ENCODE peak calls at places on chromosomes 5 and 9, in seven cellular contexts. One of them, this sample, is unnamed.
A peak's percentile ranks its signal among the peaks of the same experiment; 100 is the strongest.

GRCh38 chr9:93470391-93470790 is 17.0 kb upstream of the FAM120AOS start:
- DNase-seq in NCI-H1436 treated with DMSO at 0.1 percent for 48 hours: no peak
- DNase-seq in BE2C: no peak
- DNase-seq in ecto neural progenitor cell: no peak
- DNase-seq in neuronal stem cell: no peak
- DNase-seq in GM12865: no peak
- DNase-seq in nephron progenitor cell: no peak
- DNase-seq in this sample: no peak

GRCh38 chr5:81241961-81242648 is 9.0 kb downstream of the CKMT2 start:
- DNase-seq in NCI-H1436 treated with DMSO at 0.1 percent for 48 hours: no peak
- DNase-seq in BE2C: no peak
- DNase-seq in ecto neural progenitor cell: no peak
- DNase-seq in neuronal stem cell: no peak
- DNase-seq in GM12865: peak; percentile 23
- DNase-seq in nephron progenitor cell: no peak
- DNase-seq in this sample: no peak

GRCh38 chr5:64749385-64749784 is 19.1 kb downstream of the SREK1IP1 start:
- DNase-seq in NCI-H1436 treated with DMSO at 0.1 percent for 48 hours: no peak
- DNase-seq in BE2C: no peak
- DNase-seq in ecto neural progenitor cell: no peak
- DNase-seq in neuronal stem cell: no peak
- DNase-seq in GM12865: no peak
- DNase-seq in nephron progenitor cell: no peak
- DNase-seq in this sample: no peak

GRCh38 chr9:37840560-37841194 is 40.1 kb downstream of the DCAF10 start:
- DNase-seq in NCI-H1436 treated with DMSO at 0.1 percent for 48 hours: no peak
- DNase-seq in BE2C: peak; percentile 66
- DNase-seq in ecto neural progenitor cell: no peak
- DNase-seq in neuronal stem cell: no peak
- DNase-seq in GM12865: no peak
- DNase-seq in nephron progenitor cell: no peak
- DNase-seq in this sample: no peak

GRCh38 chr5:23146183-23146582 is 293.0 kb upstream of the CDH12 start:
- DNase-seq in NCI-H1436 treated with DMSO at 0.1 percent for 48 hours: no peak
- DNase-seq in BE2C: no peak
- DNase-seq in ecto neural progenitor cell: no peak
- DNase-seq in neuronal stem cell: no peak
- DNase-seq in GM12865: no peak
- DNase-seq in nephron progenitor cell: no peak
- DNase-seq in this sample: no peak

GRCh38 chr5:123598028-123598689 is 86.2 kb downstream of the CSNK1G3 start:
- DNase-seq in NCI-H1436 treated with DMSO at 0.1 percent for 48 hours: no peak
- DNase-seq in BE2C: no peak
- DNase-seq in ecto neural progenitor cell: no peak
- DNase-seq in neuronal stem cell: no peak
- DNase-seq in GM12865: peak; percentile 9
- DNase-seq in nephron progenitor cell: no peak
- DNase-seq in this sample: no peak

GRCh38 chr9:4548796-4549725 is 58.8 kb downstream of the SLC1A1 start:
- DNase-seq in NCI-H1436 treated with DMSO at 0.1 percent for 48 hours: no peak
- DNase-seq in BE2C: peak; percentile 39
- DNase-seq in ecto neural progenitor cell: peak; percentile 73
- DNase-seq in neuronal stem cell: peak; percentile 5
- DNase-seq in GM12865: peak; percentile 46
- DNase-seq in nephron progenitor cell: peak; percentile 42
- DNase-seq in this sample: peak; percentile 6

GRCh38 chr5:149839761-149840160 is 104.8 kb downstream of the PDE6A start:
- DNase-seq in NCI-H1436 treated with DMSO at 0.1 percent for 48 hours: no peak
- DNase-seq in BE2C: no peak
- DNase-seq in ecto neural progenitor cell: no peak
- DNase-seq in neuronal stem cell: no peak
- DNase-seq in GM12865: no peak
- DNase-seq in nephron progenitor cell: no peak
- DNase-seq in this sample: no peak

GRCh38 chr5:73686912-73687311 is 60.9 kb downstream of the ARHGEF28 start:
- DNase-seq in NCI-H1436 treated with DMSO at 0.1 percent for 48 hours: no peak
- DNase-seq in BE2C: no peak
- DNase-seq in ecto neural progenitor cell: no peak
- DNase-seq in neuronal stem cell: no peak
- DNase-seq in GM12865: peak; percentile 65
- DNase-seq in nephron progenitor cell: no peak
- DNase-seq in this sample: no peak